ENCODE peak calls at places on chromosomes 2 and 18, in four cellular contexts. S, P, G and L are unnamed samples. For H3K27me3, the result is how much of the 10 kb centered on the place peaks cover.

GRCh38 chr2:235545369-235546150 is 51.7 kb downstream of the AGAP1 start:
- DNase-seq in S (no peak), P (no peak), G (no peak), L (no peak)

GRCh38 chr2:207926133-207927076 is 98.9 kb downstream of the PLEKHM3 start:
- DNase-seq in S (peak), P (peak), G (no peak), L (no peak)

GRCh38 chr2:150060341-150060740 is 427.1 kb downstream of the RND3 start:
- DNase-seq in S (no peak), P (no peak), G (no peak), L (no peak)

GRCh38 chr2:9201185-9201891 is 5.3 kb upstream of the ASAP2 start:
- DNase-seq in S (no peak), P (peak), G (no peak), L (no peak)

GRCh38 chr18:11666176-11666575 is 22.9 kb upstream of the GNAL start:
- DNase-seq in S (no peak), P (no peak), G (no peak), L (no peak)

GRCh38 chr2:112621792-112622527 is 23.8 kb upstream of the SLC20A1 start:
- DNase-seq in S (no peak), P (peak), G (no peak), L (no peak)

GRCh38 chr2:43934567-43934966 is 61.2 kb downstream of the LRPPRC start:
- DNase-seq in S (no peak), P (peak), G (no peak), L (no peak)

GRCh38 chr2:85911836-85912692 is 23.3 kb upstream of the ST3GAL5 start:
- DNase-seq in S (no peak), P (peak), G (no peak), L (no peak)

GRCh38 chr2:233117811-233118480 is 57.8 kb downstream of the INPP5D start:
- DNase-seq in S (no peak), P (no peak), G (no peak), L (no peak)

GRCh38 chr18:64379662-64380061 is 230.8 kb upstream of the LINC00305 start:
- DNase-seq in S (no peak), P (no peak), G (no peak), L (no peak)

GRCh38 chr2:5700551-5700950 is 8.4 kb downstream of the SOX11 start:
- DNase-seq in S (no peak), P (no peak), G (no peak), L (no peak)

GRCh38 chr2:48312126-48312525 is 217.8 kb upstream of the STON1 start:
- DNase-seq in S (no peak), P (no peak), G (no peak), L (peak)
- H3K27ac ChIP-seq in S (no peak), P (no peak), G (no peak), L (no peak)

GRCh38 chr2:54723300-54724149 is at the start of gene EML6:
- DNase-seq in S (peak), P (peak), G (peak), L (peak)
- H3K27me3 ChIP-seq in S (under half), P (under half), G (under half), L (under half)

GRCh38 chr18:61335737-61336555 is 2.7 kb downstream of the CDH20 start:
- DNase-seq in S (no peak), P (no peak), G (no peak), L (no peak)
- H3K4me3 ChIP-seq in S (no peak), P (no peak), G (no peak), L (no peak)

DNA sequence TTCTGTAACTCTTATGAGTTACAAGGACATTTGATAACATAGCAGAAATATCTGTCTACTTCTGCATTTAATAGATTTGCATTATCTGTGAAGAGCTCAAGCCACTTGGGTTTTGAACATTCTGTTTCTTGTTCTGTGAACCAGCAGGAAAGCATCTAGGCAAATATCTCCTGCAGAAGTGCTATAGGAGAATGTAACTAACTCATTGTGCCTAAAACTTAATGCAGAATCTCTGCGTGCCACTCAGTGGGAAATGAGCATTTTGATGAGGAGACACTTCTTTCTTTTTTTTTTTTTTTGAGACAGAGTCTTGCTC is 63.5 kb downstream of the MYOM1 start:
- DNase-seq in S (no peak), P (no peak), G (no peak), L (no peak)
- H3K27ac ChIP-seq in S (no peak), P (no peak), G (no peak), L (no peak)

GRCh38 chr2:218659988-218660358 is 490 bp downstream of the BCS1L start:
- DNase-seq in S (no peak), P (no peak), G (no peak), L (no peak)

GRCh38 chr2:218662377-218662776 is 2.9 kb downstream of the BCS1L start:
- DNase-seq in S (no peak), P (no peak), G (no peak), L (no peak)

GRCh38 chr2:218663901-218664300 is 4.4 kb downstream of the BCS1L start:
- DNase-seq in S (no peak), P (no peak), G (no peak), L (no peak)

GRCh38 chr2:218664653-218665052 is 5.2 kb downstream of the BCS1L start:
- DNase-seq in S (no peak), P (no peak), G (no peak), L (no peak)

DNA sequence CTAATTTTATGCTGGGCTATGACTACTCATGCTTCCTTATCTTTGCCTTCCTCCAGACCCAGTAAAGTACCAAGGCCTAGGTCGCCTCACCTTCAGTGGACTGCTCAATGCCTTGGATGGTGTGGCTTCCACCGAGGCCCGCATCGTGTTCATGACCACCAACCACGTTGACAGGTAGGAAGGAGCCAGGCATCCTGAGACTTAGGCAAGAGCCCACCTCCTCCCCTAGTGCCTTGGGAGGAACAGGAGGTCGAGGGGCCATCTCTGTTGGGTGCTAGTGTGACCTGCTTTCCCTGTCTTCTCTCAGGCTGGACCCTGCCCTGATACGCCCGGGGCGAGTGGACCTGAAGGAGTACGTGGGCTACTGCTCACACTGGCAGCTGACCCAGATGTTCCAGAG is 3.3 kb downstream of the BCS1L start:
- DNase-seq in S (no peak), P (no peak), G (no peak), L (no peak)
- H3K27me3 ChIP-seq in S (under half), P (under half), G (under half), L (under half)

DNA sequence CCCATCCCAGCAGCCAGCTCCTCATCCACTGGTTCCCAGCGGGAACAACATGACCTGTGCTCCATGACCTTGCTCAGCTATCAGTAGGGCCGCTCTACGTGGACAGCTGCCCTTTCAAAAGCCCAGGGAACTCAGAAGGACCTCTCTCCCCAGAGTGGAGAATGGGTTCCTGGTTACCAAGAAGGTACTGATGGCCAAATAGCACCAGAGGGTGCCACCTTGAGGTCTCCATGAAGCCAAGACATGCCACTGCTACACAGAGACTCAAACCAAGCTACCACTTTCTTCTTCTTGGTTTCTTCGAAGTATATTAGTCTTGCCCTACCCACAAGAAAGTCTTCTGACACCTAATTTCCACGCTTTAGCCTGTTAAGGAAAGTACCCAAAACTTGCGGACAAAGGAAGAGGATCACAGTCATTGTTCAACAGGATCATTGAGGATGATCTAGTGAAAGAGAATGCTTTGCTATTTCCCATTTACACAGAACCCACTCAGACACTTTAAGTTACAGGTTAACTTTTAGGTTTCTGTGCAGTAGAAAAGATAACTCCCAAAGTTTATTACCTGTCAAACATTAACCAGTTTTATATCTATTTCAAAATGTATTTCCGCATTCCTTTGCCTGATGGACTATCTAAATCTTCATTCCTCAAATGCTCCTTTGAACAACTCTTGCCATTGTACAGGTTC is 102.3 kb downstream of the ALPK2 start:
- DNase-seq in S (no peak), P (no peak), G (no peak), L (peak)
- H3K4me3 ChIP-seq in S (no peak), P (no peak), G (no peak), L (no peak)